ENCODE peak calls at places on chromosomes 1 and 21, in five cellular contexts. E is mesothelial cell of epicardium; F is neural crest cell; Z is CD8-positive, alpha-beta T cell; P is PC-9. I is an unnamed sample.

GRCh38 chr1:113094506-113094905 is 21.5 kb downstream of the LRIG2 start:
- DNase-seq in E (no peak), Z (no peak), P (no peak), F (no peak), I (no peak)

GRCh38 chr1:1260843-1261560 is 12.7 kb downstream of the UBE2J2 start:
- DNase-seq in Z (no peak), P (no peak), E (no peak), F (no peak), I (no peak)

GRCh38 chr21:35324372-35325220 is 275.5 kb upstream of the RUNX1 start:
- DNase-seq in P (peak), F (no peak), E (no peak), Z (no peak), I (no peak)

GRCh38 chr1:89710498-89711139 is 77.7 kb downstream of the LRRC8C start:
- DNase-seq in P (no peak), E (no peak), F (no peak), Z (no peak), I (no peak)

GRCh38 chr1:170664828-170665617 is 1.1 kb downstream of the PRRX1 start:
- DNase-seq in F (no peak), E (no peak), Z (no peak), P (no peak), I (peak)

GRCh38 chr21:42796327-42797062 is 82.8 kb downstream of the WDR4 start:
- DNase-seq in Z (no peak), F (no peak), P (peak), E (no peak), I (no peak)

GRCh38 chr1:156444407-156445001 is 56.1 kb downstream of the MEF2D start:
- DNase-seq in F (peak), E (no peak), Z (no peak), P (peak), I (peak)

GRCh38 chr1:35031103-35031452 is 667 bp downstream of the ZMYM6 start:
- DNase-seq in E (no peak), F (peak), P (peak), Z (no peak), I (peak)

GRCh38 chr1:53413175-53414001 is 45.8 kb upstream of the DMRTB1 start:
- DNase-seq in E (no peak), Z (no peak), F (no peak), P (peak), I (no peak)

GRCh38 chr1:68623700-68624099 is 126.8 kb upstream of the DEPDC1 start:
- DNase-seq in E (no peak), F (no peak), Z (no peak), P (no peak), I (no peak)

GRCh38 chr21:46253610-46254124 is 25.1 kb upstream of the LSS start:
- DNase-seq in P (no peak), Z (no peak), F (no peak), E (no peak), I (no peak)

GRCh38 chr21:34640858-34641257 is 25.9 kb upstream of the RCAN1 start:
- DNase-seq in E (no peak), P (no peak), F (no peak), Z (no peak), I (no peak)

GRCh38 chr1:170959385-170959784 is 24.1 kb downstream of the MROH9 start:
- DNase-seq in E (no peak), P (no peak), F (no peak), Z (no peak), I (no peak)

GRCh38 chr1:177171536-177172123 is 872 bp downstream of the BRINP2 start:
- DNase-seq in P (no peak), F (no peak), Z (no peak), E (no peak), I (no peak)

GRCh38 chr1:9437931-9438330 is 101.3 kb upstream of the SLC25A33 start:
- DNase-seq in E (no peak), P (no peak), Z (no peak), F (no peak), I (no peak)

GRCh38 chr1:93317207-93317606 is 28.5 kb upstream of the DR1 start:
- DNase-seq in P (no peak), Z (no peak), E (no peak), F (no peak), I (no peak)

GRCh38 chr1:194862129-194862528 is 1675.7 kb upstream of the B3GALT2 start:
- DNase-seq in P (no peak), E (no peak), F (no peak), Z (no peak), I (no peak)

GRCh38 chr21:34812510-34813265 is 143.9 kb downstream of the CLIC6 start:
- DNase-seq in F (no peak), Z (no peak), E (no peak), P (no peak), I (no peak)

GRCh38 chr1:27527857-27528700 is 38.1 kb upstream of the WASF2 start:
- DNase-seq in P (peak), F (peak), Z (peak), E (peak), I (peak)

GRCh38 chr1:184022651-184023050 is 14.9 kb downstream of the COLGALT2 start:
- DNase-seq in P (no peak), Z (no peak), F (no peak), E (no peak), I (no peak)

GRCh38 chr1:45491464-45492260 is 699 bp upstream of the TESK2 start:
- DNase-seq in P (no peak), F (no peak), E (no peak), Z (no peak), I (no peak)

GRCh38 chr1:45492691-45493090 is 1.7 kb upstream of the TESK2 start:
- DNase-seq in Z (no peak), F (no peak), E (no peak), P (no peak), I (no peak)

GRCh38 chr1:45490623-45491463 is at the start of gene TESK2:
- DNase-seq in Z (peak), P (peak), F (peak), E (peak), I (peak)

GRCh38 chr1:45490121-45490622 is 791 bp downstream of the TESK2 start:
- DNase-seq in Z (no peak), E (no peak), F (no peak), P (peak), I (no peak)

DNA sequence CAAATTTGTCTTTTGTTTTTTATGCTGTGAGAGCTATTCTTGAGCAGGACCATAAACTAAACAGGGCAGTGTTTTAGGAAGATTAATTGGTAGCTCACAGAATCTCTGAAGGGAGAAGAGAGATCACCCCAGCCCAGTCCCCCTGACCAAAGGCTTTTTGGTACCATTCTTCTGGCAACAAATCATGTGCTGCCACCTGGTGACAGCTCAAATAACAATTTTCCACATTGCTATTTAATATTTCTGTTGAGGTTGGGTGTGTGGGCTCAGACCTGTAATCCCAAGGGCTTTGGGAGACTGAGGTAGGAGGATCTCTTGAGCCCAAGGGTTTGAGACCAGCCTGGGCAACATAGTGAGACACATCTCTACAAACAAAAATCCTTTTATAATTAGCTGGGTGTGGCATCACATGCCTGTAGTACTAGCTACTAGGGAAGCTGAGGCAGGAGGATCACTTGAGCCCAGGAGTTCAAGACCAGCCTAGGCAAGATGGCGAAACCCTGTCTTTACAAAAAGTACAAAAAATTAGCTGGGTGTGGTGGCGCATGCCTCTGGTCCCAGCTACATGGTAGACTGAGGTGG is 2.2 kb upstream of the TESK2 start:
- DNase-seq in E (no peak), Z (no peak), P (peak), F (peak), I (no peak)
- TF ChIP-seq CTCF in E (peak), Z (peak), P (peak), F (peak), I (no peak)

DNA sequence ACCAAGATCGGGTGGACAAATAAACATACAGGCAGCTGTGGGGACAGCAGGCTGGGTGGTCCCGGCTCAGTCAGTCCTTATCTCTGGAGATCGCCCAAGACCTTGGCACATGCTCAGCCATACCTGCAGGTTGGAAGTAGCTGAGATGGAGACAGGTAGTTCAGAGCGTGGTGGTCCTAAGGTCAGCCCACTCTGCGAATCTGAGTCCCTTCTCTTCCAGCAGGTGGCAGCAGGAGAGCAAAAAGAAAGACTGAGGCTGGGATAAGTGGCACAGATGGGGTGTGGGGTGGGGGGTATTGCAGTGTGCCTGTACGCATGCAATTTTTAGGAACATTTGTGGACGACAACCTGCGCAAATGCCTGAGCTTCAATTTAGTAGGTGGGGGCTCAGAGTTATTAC is 104.9 kb downstream of the TENT5C start:
- DNase-seq in F (no peak), P (no peak), Z (no peak), E (no peak), I (no peak)
- TF ChIP-seq CTCF in F (peak), P (peak), Z (no peak), E (no peak), I (no peak)

GRCh38 chr1:61626820-61627219 is 98.1 kb downstream of the TM2D1 start:
- DNase-seq in Z (no peak), P (no peak), E (no peak), F (no peak), I (no peak)
- TF ChIP-seq CTCF in Z (no peak), P (no peak), E (no peak), F (no peak), I (no peak)

GRCh38 chr1:160418483-160418882 is 18.1 kb downstream of the VANGL2 start:
- DNase-seq in E (no peak), Z (no peak), P (no peak), F (no peak), I (no peak)

GRCh38 chr1:160414836-160415235 is 14.5 kb downstream of the VANGL2 start:
- DNase-seq in F (no peak), Z (no peak), P (no peak), E (no peak), I (no peak)

GRCh38 chr1:160413716-160414115 is 13.4 kb downstream of the VANGL2 start:
- DNase-seq in E (no peak), Z (no peak), F (no peak), P (no peak), I (no peak)

GRCh38 chr1:160415696-160416298 is 15.4 kb downstream of the VANGL2 start:
- DNase-seq in F (no peak), P (no peak), E (no peak), Z (no peak), I (no peak)

GRCh38 chr1:160416369-160416768 is 16.0 kb downstream of the VANGL2 start:
- DNase-seq in F (no peak), E (no peak), Z (no peak), P (peak), I (no peak)
- TF ChIP-seq CTCF in F (peak), E (no peak), Z (no peak), P (peak), I (no peak)

GRCh38 chr1:5980314-5981008 is 11.8 kb downstream of the NPHP4 start:
- DNase-seq in E (no peak), Z (no peak), P (no peak), F (no peak), I (peak)
- TF ChIP-seq CTCF in E (peak), Z (no peak), P (no peak), F (peak), I (peak)

GRCh38 chr1:21901473-21901847 is 35.6 kb downstream of the HSPG2 start:
- DNase-seq in E (no peak), P (no peak), F (no peak), Z (no peak), I (no peak)
- TF ChIP-seq CTCF in E (no peak), P (no peak), F (no peak), Z (no peak), I (no peak)

GRCh38 chr1:57340361-57341192 is 83.3 kb downstream of the DAB1 start:
- DNase-seq in P (no peak), Z (no peak), F (no peak), E (no peak), I (no peak)
- TF ChIP-seq CTCF in P (no peak), Z (no peak), F (no peak), E (no peak), I (no peak)

GRCh38 chr1:154988053-154988954 is 5.1 kb upstream of the LENEP start:
- DNase-seq in Z (no peak), E (no peak), F (no peak), P (no peak), I (no peak)

GRCh38 chr1:154987326-154987725 is 4.2 kb downstream of the FLAD1 start:
- DNase-seq in E (no peak), F (no peak), P (no peak), Z (no peak), I (no peak)

GRCh38 chr1:154982897-154983648 is at the start of gene FLAD1:
- DNase-seq in F (peak), E (peak), P (peak), Z (peak), I (peak)

GRCh38 chr1:154989195-154989860 is 4.1 kb upstream of the LENEP start:
- DNase-seq in E (no peak), F (no peak), P (no peak), Z (no peak), I (no peak)

DNA sequence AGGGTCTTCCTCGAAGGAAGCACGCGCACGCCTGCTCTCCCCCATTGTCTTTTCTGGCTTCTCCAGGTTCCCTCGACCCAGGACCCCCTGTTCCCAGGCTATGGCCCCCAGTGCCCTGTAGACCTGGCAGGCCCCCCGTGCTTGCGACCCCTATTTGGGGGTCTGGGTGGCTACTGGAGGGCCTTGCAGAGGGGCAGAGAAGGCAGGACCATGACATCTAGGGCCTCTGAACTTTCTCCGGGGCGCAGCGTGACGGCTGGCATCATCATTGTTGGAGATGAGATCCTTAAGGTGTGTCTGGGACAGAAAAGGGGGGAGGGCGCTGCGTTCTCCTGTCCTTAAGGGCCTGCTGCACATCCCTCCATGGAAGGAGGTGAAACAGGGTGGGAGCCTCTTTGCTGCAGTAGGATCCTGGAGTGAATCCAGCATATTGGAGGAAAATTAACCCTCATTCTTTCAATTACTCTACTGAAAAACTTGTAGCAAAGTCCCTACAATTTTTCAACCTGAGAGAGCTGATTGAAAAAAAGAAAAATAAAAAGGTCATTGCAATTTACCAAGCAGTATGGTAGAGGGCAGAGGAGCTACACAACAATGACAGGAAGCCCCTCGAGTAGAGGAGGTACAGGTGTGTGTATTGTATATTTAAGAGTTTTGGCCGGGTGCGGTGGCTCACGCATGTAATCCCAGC is 777 bp downstream of the FLAD1 start:
- DNase-seq in Z (no peak), F (no peak), E (no peak), P (no peak), I (no peak)
- TF ChIP-seq CTCF in Z (no peak), F (no peak), E (no peak), P (no peak), I (no peak)

I was measured in nephron progenitor cell.